ENCODE peak calls at places on chromosomes 16 and 17, in seven cellular contexts. One of them, this sample, is unnamed.

GRCh38 chr16:46857261-46857962 is 26.4 kb upstream of the C16orf87 start:
- DNase-seq in tibial nerve: no peak
- DNase-seq in sigmoid colon: no peak
- DNase-seq in GM12878: no peak
- DNase-seq in A549: peak; percentile 55
- DNase-seq in stomach: no peak
- DNase-seq in H1: no peak
- DNase-seq in this sample: no peak

GRCh38 chr16:69503244-69503643 is 62.5 kb upstream of the NFAT5 start:
- DNase-seq in A549: no peak
- DNase-seq in H1: no peak
- DNase-seq in stomach: no peak
- DNase-seq in tibial nerve: no peak
- DNase-seq in sigmoid colon: no peak
- DNase-seq in GM12878: no peak
- DNase-seq in this sample: no peak

GRCh38 chr17:31366088-31366487 is 25.4 kb upstream of the RAB11FIP4 start:
- DNase-seq in tibial nerve: no peak
- DNase-seq in GM12878: no peak
- DNase-seq in H1: no peak
- DNase-seq in A549: no peak
- DNase-seq in sigmoid colon: no peak
- DNase-seq in stomach: no peak
- DNase-seq in this sample: no peak

GRCh38 chr16:51615141-51615540 is 464.1 kb upstream of the SALL1 start:
- DNase-seq in GM12878: no peak
- DNase-seq in tibial nerve: no peak
- DNase-seq in stomach: no peak
- DNase-seq in sigmoid colon: no peak
- DNase-seq in A549: no peak
- DNase-seq in H1: no peak
- DNase-seq in this sample: no peak

GRCh38 chr17:66776999-66777688 is 57.8 kb upstream of the CACNG5 start:
- DNase-seq in tibial nerve: no peak
- DNase-seq in GM12878: no peak
- DNase-seq in sigmoid colon: no peak
- DNase-seq in H1: no peak
- DNase-seq in A549: no peak
- DNase-seq in stomach: no peak
- DNase-seq in this sample: no peak

GRCh38 chr16:8720967-8721692 is 46.7 kb downstream of the ABAT start:
- DNase-seq in A549: no peak
- DNase-seq in stomach: no peak
- DNase-seq in tibial nerve: no peak
- DNase-seq in sigmoid colon: no peak
- DNase-seq in H1: no peak
- DNase-seq in GM12878: no peak
- DNase-seq in this sample: peak; percentile 18

GRCh38 chr17:40986920-40987319 is 2.8 kb upstream of the KRT40 start:
- DNase-seq in H1: no peak
- DNase-seq in sigmoid colon: no peak
- DNase-seq in stomach: no peak
- DNase-seq in tibial nerve: no peak
- DNase-seq in GM12878: no peak
- DNase-seq in A549: no peak
- DNase-seq in this sample: no peak

GRCh38 chr16:24918641-24919040 is 72.9 kb downstream of the SLC5A11 start:
- DNase-seq in H1: no peak
- DNase-seq in A549: no peak
- DNase-seq in sigmoid colon: no peak
- DNase-seq in stomach: no peak
- DNase-seq in tibial nerve: no peak
- DNase-seq in GM12878: no peak
- DNase-seq in this sample: no peak

GRCh38 chr17:82985973-82986372 is 93.4 kb upstream of the METRNL start:
- DNase-seq in GM12878: no peak
- DNase-seq in stomach: peak; percentile 38
- DNase-seq in tibial nerve: no peak
- DNase-seq in H1: no peak
- DNase-seq in A549: no peak
- DNase-seq in sigmoid colon: no peak
- DNase-seq in this sample: peak; percentile 47

GRCh38 chr16:80910434-80910833 is 96.3 kb downstream of the CMC2 start:
- DNase-seq in H1: no peak
- DNase-seq in GM12878: no peak
- DNase-seq in tibial nerve: no peak
- DNase-seq in sigmoid colon: no peak
- DNase-seq in A549: no peak
- DNase-seq in stomach: no peak
- DNase-seq in this sample: no peak

GRCh38 chr16:50323335-50324011 is 45.3 kb downstream of the BRD7 start:
- DNase-seq in H1: no peak
- DNase-seq in stomach: no peak
- DNase-seq in sigmoid colon: peak; percentile 73
- DNase-seq in A549: no peak
- DNase-seq in GM12878: no peak
- DNase-seq in tibial nerve: peak; percentile 53
- DNase-seq in this sample: no peak

GRCh38 chr17:81291662-81292061 is 3.4 kb downstream of the SLC38A10 start:
- DNase-seq in tibial nerve: peak; percentile 69
- DNase-seq in A549: peak; percentile 92
- DNase-seq in stomach: peak; percentile 83
- DNase-seq in GM12878: no peak
- DNase-seq in H1: peak; percentile 19
- DNase-seq in sigmoid colon: peak; percentile 85
- DNase-seq in this sample: peak; percentile 86

GRCh38 chr17:64466019-64466735 is 17.3 kb downstream of the MILR1 start:
- DNase-seq in tibial nerve: no peak
- DNase-seq in A549: no peak
- DNase-seq in stomach: no peak
- DNase-seq in GM12878: no peak
- DNase-seq in sigmoid colon: no peak
- DNase-seq in H1: no peak
- DNase-seq in this sample: no peak

GRCh38 chr17:64240741-64241347 is 22.2 kb downstream of the TEX2 start:
- DNase-seq in stomach: no peak
- DNase-seq in A549: no peak
- DNase-seq in GM12878: no peak
- DNase-seq in sigmoid colon: peak; percentile 92
- DNase-seq in H1: no peak
- DNase-seq in tibial nerve: peak; percentile 49
- DNase-seq in this sample: peak; percentile 35

GRCh38 chr17:4215882-4216411 is 47.8 kb downstream of the ANKFY1 start:
- DNase-seq in GM12878: no peak
- DNase-seq in H1: no peak
- DNase-seq in stomach: no peak
- DNase-seq in sigmoid colon: no peak
- DNase-seq in tibial nerve: no peak
- DNase-seq in A549: no peak
- DNase-seq in this sample: no peak

GRCh38 chr17:71080937-71081336 is 911.6 kb downstream of the KCNJ2 start:
- DNase-seq in A549: no peak
- DNase-seq in GM12878: no peak
- DNase-seq in stomach: no peak
- DNase-seq in tibial nerve: no peak
- DNase-seq in sigmoid colon: no peak
- DNase-seq in H1: no peak
- DNase-seq in this sample: no peak

GRCh38 chr17:78872486-78872885 is 30.5 kb downstream of the CEP295NL start:
- DNase-seq in A549: no peak
- DNase-seq in H1: no peak
- DNase-seq in sigmoid colon: no peak
- DNase-seq in stomach: no peak
- DNase-seq in GM12878: no peak
- DNase-seq in tibial nerve: no peak
- DNase-seq in this sample: no peak

GRCh38 chr17:5065227-5065744 is 13.0 kb upstream of the ZFP3 start:
- DNase-seq in sigmoid colon: no peak
- DNase-seq in tibial nerve: no peak
- DNase-seq in stomach: no peak
- DNase-seq in A549: no peak
- DNase-seq in GM12878: no peak
- DNase-seq in H1: no peak
- DNase-seq in this sample: no peak

GRCh38 chr17:44971776-44972483 is 3.8 kb upstream of the C1QL1 start:
- DNase-seq in stomach: no peak
- DNase-seq in GM12878: no peak
- DNase-seq in A549: no peak
- DNase-seq in sigmoid colon: no peak
- DNase-seq in H1: no peak
- DNase-seq in tibial nerve: no peak
- DNase-seq in this sample: no peak

GRCh38 chr17:73343168-73343634 is 31.4 kb upstream of the CDC42EP4 start:
- DNase-seq in sigmoid colon: peak; percentile 95
- DNase-seq in stomach: no peak
- DNase-seq in tibial nerve: peak; percentile 53
- DNase-seq in A549: no peak
- DNase-seq in H1: peak; percentile 75
- DNase-seq in GM12878: no peak
- DNase-seq in this sample: peak; percentile 51

GRCh38 chr17:73341350-73342056 is 29.7 kb upstream of the CDC42EP4 start:
- DNase-seq in sigmoid colon: no peak
- DNase-seq in GM12878: no peak
- DNase-seq in tibial nerve: no peak
- DNase-seq in H1: no peak
- DNase-seq in stomach: no peak
- DNase-seq in A549: no peak
- DNase-seq in this sample: no peak

GRCh38 chr17:73342549-73343167 is 30.9 kb upstream of the CDC42EP4 start:
- DNase-seq in GM12878: no peak
- DNase-seq in H1: no peak
- DNase-seq in stomach: no peak
- DNase-seq in sigmoid colon: no peak
- DNase-seq in A549: peak; percentile 64
- DNase-seq in tibial nerve: no peak
- DNase-seq in this sample: no peak

GRCh38 chr17:73343739-73344454 is 32.1 kb upstream of the CDC42EP4 start:
- DNase-seq in GM12878: no peak
- DNase-seq in tibial nerve: no peak
- DNase-seq in stomach: no peak
- DNase-seq in sigmoid colon: no peak
- DNase-seq in H1: no peak
- DNase-seq in A549: no peak
- DNase-seq in this sample: no peak

GRCh38 chr17:73342057-73342522 is 30.3 kb upstream of the CDC42EP4 start:
- DNase-seq in GM12878: peak; percentile 20
- DNase-seq in tibial nerve: peak; percentile 46
- DNase-seq in H1: peak; percentile 70
- DNase-seq in sigmoid colon: peak; percentile 98
- DNase-seq in A549: peak; percentile 93
- DNase-seq in stomach: peak; percentile 77
- DNase-seq in this sample: peak; percentile 65
- TF ChIP-seq EP300 in GM12878: no peak
- TF ChIP-seq EP300 in tibial nerve: peak; percentile 20
- TF ChIP-seq EP300 in H1: no peak
- TF ChIP-seq EP300 in sigmoid colon: peak; percentile 69
- TF ChIP-seq EP300 in A549: no peak
- TF ChIP-seq EP300 in stomach: no peak
- TF ChIP-seq EP300 in this sample: no peak

GRCh38 chr17:74466785-74467158 is 338 bp downstream of the CD300A start:
- DNase-seq in H1: no peak
- DNase-seq in A549: no peak
- DNase-seq in sigmoid colon: no peak
- DNase-seq in GM12878: no peak
- DNase-seq in tibial nerve: no peak
- DNase-seq in stomach: no peak
- DNase-seq in this sample: no peak

GRCh38 chr17:74465378-74466110 is 890 bp upstream of the CD300A start:
- DNase-seq in stomach: no peak
- DNase-seq in A549: no peak
- DNase-seq in GM12878: no peak
- DNase-seq in tibial nerve: no peak
- DNase-seq in H1: no peak
- DNase-seq in sigmoid colon: no peak
- DNase-seq in this sample: no peak

GRCh38 chr17:74467221-74467951 is 952 bp downstream of the CD300A start:
- DNase-seq in A549: no peak
- DNase-seq in GM12878: peak; percentile 95
- DNase-seq in sigmoid colon: no peak
- DNase-seq in tibial nerve: no peak
- DNase-seq in H1: no peak
- DNase-seq in stomach: peak; percentile 27
- DNase-seq in this sample: peak; percentile 53

GRCh38 chr17:74464730-74465377 is 1.6 kb upstream of the CD300A start:
- DNase-seq in GM12878: no peak
- DNase-seq in sigmoid colon: no peak
- DNase-seq in stomach: no peak
- DNase-seq in H1: no peak
- DNase-seq in tibial nerve: no peak
- DNase-seq in A549: no peak
- DNase-seq in this sample: no peak

GRCh38 chr17:74466111-74466784 is at the start of gene CD300A:
- DNase-seq in stomach: peak; percentile 54
- DNase-seq in H1: no peak
- DNase-seq in GM12878: no peak
- DNase-seq in tibial nerve: no peak
- DNase-seq in A549: no peak
- DNase-seq in sigmoid colon: no peak
- DNase-seq in this sample: no peak
- H3K4me3 ChIP-seq in stomach: peak within 1 kb of the TSS; percentile 44
- H3K4me3 ChIP-seq in H1: peak within 1 kb of the TSS; percentile 68
- H3K4me3 ChIP-seq in GM12878: peak within 1 kb of the TSS; percentile 92
- H3K4me3 ChIP-seq in tibial nerve: peak within 1 kb of the TSS; percentile 16
- H3K4me3 ChIP-seq in A549: no peak within 1 kb of the TSS
- H3K4me3 ChIP-seq in sigmoid colon: peak within 1 kb of the TSS; percentile 16
- H3K4me3 ChIP-seq in this sample: peak within 1 kb of the TSS; percentile 34

GRCh38 chr17:77132411-77133086 is 8.2 kb upstream of the SEC14L1 start:
- DNase-seq in H1: no peak
- DNase-seq in sigmoid colon: no peak
- DNase-seq in GM12878: no peak
- DNase-seq in stomach: no peak
- DNase-seq in A549: no peak
- DNase-seq in tibial nerve: no peak
- DNase-seq in this sample: no peak
- H3K4me1 ChIP-seq in H1: no peaks in the 10 kb centered on the region
- H3K4me1 ChIP-seq in sigmoid colon: no peaks in the 10 kb centered on the region
- H3K4me1 ChIP-seq in GM12878: peaks cover 8% of the 10 kb centered on the region
- H3K4me1 ChIP-seq in stomach: peaks cover 35% of the 10 kb centered on the region
- H3K4me1 ChIP-seq in A549: peaks cover 30% of the 10 kb centered on the region
- H3K4me1 ChIP-seq in tibial nerve: peaks cover 47% of the 10 kb centered on the region
- H3K4me1 ChIP-seq in this sample: peaks cover 3% of the 10 kb centered on the region

DNA sequence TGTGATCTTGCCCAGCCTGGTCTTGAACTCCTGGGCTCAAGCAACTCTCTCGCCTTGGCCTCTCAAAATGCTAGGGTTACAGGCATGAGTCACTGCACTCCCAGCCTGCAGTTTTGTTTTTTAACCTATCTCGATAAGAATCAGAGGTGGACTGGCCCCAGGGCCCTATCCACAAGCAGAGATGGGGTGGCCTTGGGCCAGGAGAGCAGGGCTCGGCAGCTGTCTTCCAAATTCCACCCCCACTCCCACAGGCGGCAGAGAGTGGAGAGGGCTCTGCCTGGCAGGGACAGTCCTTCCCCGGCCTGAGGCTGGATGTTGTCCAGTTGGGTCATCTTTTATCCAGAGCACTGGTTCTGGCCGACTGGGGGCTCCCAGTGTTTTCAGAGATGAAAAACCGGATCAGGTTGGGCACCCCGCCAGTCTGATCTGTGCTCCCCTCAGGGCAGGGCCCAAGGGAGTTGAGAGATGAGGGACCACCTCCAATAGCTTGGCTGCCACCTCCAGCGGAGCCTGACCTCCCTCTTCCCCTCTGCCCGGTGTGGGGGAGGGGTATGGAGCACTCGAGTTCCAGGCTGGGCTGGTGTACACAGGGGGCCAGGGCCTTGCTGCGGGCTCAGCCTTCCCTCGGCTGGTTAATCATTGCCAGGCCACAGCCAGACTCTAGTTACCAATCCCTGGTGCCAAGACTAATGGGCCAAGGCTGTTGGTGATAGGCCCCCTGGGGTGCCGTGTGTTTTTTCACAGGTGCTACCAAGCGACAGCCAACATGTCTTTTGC is 30.3 kb upstream of the MYO15B start:
- DNase-seq in H1: no peak
- DNase-seq in GM12878: no peak
- DNase-seq in sigmoid colon: no peak
- DNase-seq in A549: peak; percentile 97
- DNase-seq in tibial nerve: no peak
- DNase-seq in stomach: peak; percentile 95
- DNase-seq in this sample: peak; percentile 81
- TF ChIP-seq EP300 in H1: no peak
- TF ChIP-seq EP300 in GM12878: no peak
- TF ChIP-seq EP300 in sigmoid colon: no peak
- TF ChIP-seq EP300 in A549: no peak
- TF ChIP-seq EP300 in tibial nerve: no peak
- TF ChIP-seq EP300 in stomach: no peak
- TF ChIP-seq EP300 in this sample: no peak